ENCODE peak calls at places on chromosomes 3 and 15, in eight cellular contexts. A, W, Q, V, F, B, E and R are unnamed samples. For H3K36me3, the result is how much of the 10 kb centered on the place peaks cover.

GRCh38 chr3:177201707-177202397 is 4.6 kb upstream of the TBL1XR1 start:
- DNase-seq in Q (no peak), F (peak), E (no peak), B (no peak), V (no peak), A (no peak), W (no peak), R (no peak)

GRCh38 chr15:78203346-78204225 is 30.8 kb downstream of the ACSBG1 start:
- DNase-seq in V (peak), A (peak), F (no peak), B (no peak), E (no peak), Q (no peak), W (no peak), R (peak)

GRCh38 chr3:100159564-100160153 is 45.4 kb upstream of the FILIP1L start:
- DNase-seq in A (no peak), Q (no peak), V (no peak), E (no peak), B (no peak), F (peak), W (no peak), R (no peak)

GRCh38 chr15:96253137-96253747 is 77.3 kb upstream of the NR2F2 start:
- DNase-seq in V (no peak), E (no peak), B (no peak), A (no peak), F (no peak), W (no peak), Q (no peak), R (no peak)

GRCh38 chr15:35043380-35044095 is 41.6 kb downstream of the NANOGP8 start:
- DNase-seq in A (no peak), F (no peak), W (no peak), B (no peak), E (no peak), Q (no peak), V (no peak), R (no peak)

GRCh38 chr15:39946862-39947261 is 12.9 kb downstream of the EIF2AK4 start:
- DNase-seq in W (no peak), E (no peak), V (no peak), Q (no peak), A (no peak), B (no peak), F (peak), R (no peak)

GRCh38 chr3:107206945-107207344 is 170.3 kb upstream of the CCDC54 start:
- DNase-seq in A (peak), Q (no peak), B (no peak), V (no peak), W (no peak), E (no peak), F (no peak), R (no peak)

GRCh38 chr3:33260104-33260503 is 17.1 kb upstream of the FBXL2 start:
- DNase-seq in A (no peak), F (no peak), W (no peak), E (no peak), V (no peak), B (no peak), Q (no peak), R (no peak)

GRCh38 chr15:100766225-100767001 is 113.2 kb upstream of the ALDH1A3 start:
- DNase-seq in B (no peak), V (no peak), Q (no peak), E (peak), W (peak), A (no peak), F (no peak), R (no peak)

GRCh38 chr3:114538211-114538610 is 244.4 kb downstream of the TIGIT start:
- DNase-seq in Q (no peak), F (no peak), A (no peak), B (no peak), E (no peak), W (no peak), V (no peak), R (no peak)

GRCh38 chr3:102737353-102737752 is 302.5 kb downstream of the ZPLD1 start:
- DNase-seq in V (no peak), W (no peak), F (no peak), Q (no peak), A (no peak), E (no peak), B (no peak), R (no peak)

GRCh38 chr3:187616307-187616939 is 53.8 kb downstream of the SST start:
- DNase-seq in B (peak), V (peak), E (no peak), A (no peak), W (no peak), Q (no peak), F (peak), R (peak)

GRCh38 chr3:36993326-36994283 is at the start of gene MLH1:
- DNase-seq in W (peak), Q (peak), E (peak), F (peak), B (peak), A (peak), V (peak), R (peak)

GRCh38 chr3:13044496-13045244 is 28.6 kb downstream of the IQSEC1 start:
- DNase-seq in B (no peak), A (no peak), Q (no peak), V (no peak), F (no peak), W (no peak), E (peak), R (no peak)

GRCh38 chr15:31461911-31462480 is 135.4 kb downstream of the KLF13 start:
- DNase-seq in A (no peak), F (no peak), E (no peak), V (peak), W (no peak), B (no peak), Q (no peak), R (no peak)

GRCh38 chr3:186102687-186103086 is 6.2 kb downstream of the ETV5 start:
- DNase-seq in Q (no peak), V (no peak), W (no peak), F (peak), E (no peak), A (no peak), B (no peak), R (no peak)

GRCh38 chr15:80969316-80969715 is 20.3 kb downstream of the MESD start:
- DNase-seq in B (no peak), Q (no peak), A (no peak), E (no peak), F (no peak), V (no peak), W (no peak), R (no peak)

GRCh38 chr15:35293353-35294130 is 208.4 kb upstream of the NANOGP8 start:
- DNase-seq in F (peak), E (no peak), V (no peak), Q (no peak), B (peak), W (no peak), A (no peak), R (peak)

GRCh38 chr3:156648086-156648485 is 26.3 kb upstream of the TIPARP start:
- DNase-seq in W (no peak), Q (no peak), B (no peak), E (no peak), A (no peak), F (peak), V (no peak), R (no peak)

GRCh38 chr3:40992023-40992422 is 207.3 kb upstream of the CTNNB1 start:
- DNase-seq in V (no peak), A (no peak), E (no peak), Q (no peak), W (no peak), F (no peak), B (no peak), R (no peak)

GRCh38 chr3:45313743-45314403 is 74.5 kb upstream of the LARS2 start:
- DNase-seq in W (no peak), F (no peak), B (no peak), Q (no peak), V (no peak), E (no peak), A (no peak), R (no peak)

GRCh38 chr3:52400275-52400793 is 44.6 kb downstream of the SEMA3G start:
- DNase-seq in Q (no peak), V (peak), A (peak), B (no peak), E (peak), F (no peak), W (peak), R (no peak)

GRCh38 chr3:18841422-18842343 is 306.6 kb upstream of the KCNH8 start:
- DNase-seq in V (no peak), W (no peak), B (no peak), Q (no peak), E (no peak), F (no peak), A (no peak), R (no peak)

GRCh38 chr3:11591401-11592266 is 52.1 kb downstream of the VGLL4 start:
- DNase-seq in F (peak), Q (no peak), B (no peak), V (peak), W (peak), E (no peak), A (peak), R (peak)

GRCh38 chr15:71109130-71109529 is 6.1 kb upstream of the THSD4 start:
- DNase-seq in W (no peak), F (peak), A (no peak), Q (no peak), B (no peak), E (no peak), V (no peak), R (no peak)

GRCh38 chr15:82810061-82810862 is 834 bp downstream of the WHAMM start:
- DNase-seq in V (peak), A (peak), E (peak), Q (no peak), F (peak), B (no peak), W (peak), R (peak)

GRCh38 chr3:140863481-140864084 is 78.1 kb upstream of the SLC25A36 start:
- DNase-seq in Q (no peak), F (peak), A (no peak), E (no peak), B (peak), W (peak), V (peak), R (peak)

GRCh38 chr3:37491343-37491742 is 317.0 kb upstream of the LRRFIP2 start:
- DNase-seq in E (no peak), V (no peak), W (no peak), A (peak), F (no peak), Q (no peak), B (no peak), R (no peak)

GRCh38 chr3:46987485-46988401 is 8.3 kb downstream of the NBEAL2 start:
- DNase-seq in F (no peak), Q (no peak), E (peak), W (no peak), A (peak), B (peak), V (peak), R (no peak)

GRCh38 chr15:90165157-90165556 is 36.0 kb upstream of the SEMA4B start:
- DNase-seq in Q (no peak), V (no peak), W (no peak), F (no peak), E (no peak), A (no peak), B (no peak), R (no peak)

GRCh38 chr3:114221165-114221880 is 16.1 kb downstream of the ZNF80 start:
- DNase-seq in W (no peak), Q (no peak), E (no peak), F (no peak), B (no peak), A (no peak), V (no peak), R (no peak)

GRCh38 chr15:55917881-55918296 is 75.5 kb downstream of the NEDD4 start:
- DNase-seq in B (peak), Q (no peak), A (no peak), E (no peak), V (peak), F (peak), W (no peak), R (no peak)

DNA sequence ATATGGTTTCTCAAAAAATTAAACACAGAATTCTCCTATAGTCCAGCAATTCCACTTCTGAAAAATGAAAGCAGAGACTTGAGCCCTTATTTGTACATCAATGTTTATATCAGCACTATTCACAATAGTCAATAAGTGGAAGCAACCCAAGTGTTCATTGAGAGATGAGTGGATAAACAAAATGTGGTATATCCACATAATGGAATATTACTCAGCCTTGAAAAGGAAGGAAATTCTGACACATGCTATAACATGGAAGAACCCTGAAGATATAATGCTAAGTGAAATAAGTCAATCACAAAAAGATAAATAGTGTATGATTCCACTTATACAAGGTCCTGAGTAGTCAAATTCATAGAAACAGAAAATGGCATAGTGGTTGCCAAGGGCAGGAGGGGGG is 76.6 kb downstream of the MTHFS start:
- DNase-seq in B (no peak), E (no peak), W (no peak), F (no peak), Q (no peak), V (no peak), A (no peak), R (no peak)
- H3K36me3 ChIP-seq in B (under half), E (under half), W (under half), F (under half), Q (under half), V (under half), A (under half), R (under half)

DNA sequence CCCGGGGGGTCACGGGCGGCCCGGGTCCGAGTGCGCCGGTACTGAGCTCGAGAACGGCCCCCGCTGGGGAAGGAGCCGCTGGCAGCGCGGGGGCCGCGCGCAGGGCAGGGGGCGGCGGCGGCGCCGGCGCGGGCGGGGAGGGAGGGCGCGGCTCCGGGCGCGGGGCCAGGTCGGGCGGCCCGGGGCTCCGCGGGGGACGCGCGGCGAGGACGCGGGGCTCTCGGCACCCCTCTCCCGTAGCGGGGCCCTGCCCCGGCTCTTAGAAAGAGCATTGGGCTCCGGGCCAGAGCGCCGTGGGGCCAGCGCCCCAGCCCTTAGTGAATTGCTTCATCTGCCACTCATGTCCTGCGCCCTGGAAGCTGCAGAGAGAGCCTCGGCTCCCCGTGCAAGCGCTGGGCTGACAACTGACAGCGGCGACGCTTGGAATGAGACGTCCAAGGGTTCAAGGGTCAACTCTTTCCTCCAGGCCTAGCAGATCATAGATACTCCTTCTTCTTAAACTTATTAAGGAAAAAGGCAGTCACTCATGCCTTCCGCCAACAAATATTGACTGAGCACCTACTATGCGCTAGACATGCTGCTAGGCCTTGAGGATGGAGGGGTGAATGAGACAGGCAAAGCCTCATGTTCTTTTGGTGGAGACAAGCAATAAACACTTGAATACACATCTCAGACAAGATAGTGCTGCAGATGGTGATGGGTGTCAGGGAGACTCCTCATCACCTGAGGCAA is 140.8 kb downstream of the SMAD6 start:
- DNase-seq in Q (peak), V (peak), E (peak), B (peak), A (peak), F (peak), W (peak), R (peak)
- H3K4me3 ChIP-seq in Q (peak), V (peak), E (peak), B (peak), A (peak), F (peak), W (peak), R (peak)

GRCh38 chr15:23647421-23648375 is at the start of gene MAGEL2:
- DNase-seq in V (no peak), B (no peak), F (no peak), A (no peak), W (no peak), Q (no peak), E (no peak), R (peak)
- TF ChIP-seq POLR2A in V (no peak), B (no peak), F (no peak), A (no peak), W (no peak), Q (no peak), E (no peak), R (no peak)

GRCh38 chr3:123618768-123619484 is 34.1 kb upstream of the HACD2 start:
- DNase-seq in B (no peak), W (peak), V (peak), E (no peak), A (peak), Q (peak), F (peak), R (peak)
- H3K36me3 ChIP-seq in B (under half), W (under half), V (under half), E (under half), A (under half), Q (under half), F (half or more), R (under half)

GRCh38 chr15:73928241-73928579 is 1.9 kb downstream of the LOXL1 start:
- DNase-seq in W (no peak), E (peak), A (peak), V (no peak), F (no peak), Q (no peak), B (no peak), R (no peak)
- H3K4me3 ChIP-seq in W (peak), E (no peak), A (peak), V (peak), F (peak), Q (peak), B (no peak), R (no peak)

DNA sequence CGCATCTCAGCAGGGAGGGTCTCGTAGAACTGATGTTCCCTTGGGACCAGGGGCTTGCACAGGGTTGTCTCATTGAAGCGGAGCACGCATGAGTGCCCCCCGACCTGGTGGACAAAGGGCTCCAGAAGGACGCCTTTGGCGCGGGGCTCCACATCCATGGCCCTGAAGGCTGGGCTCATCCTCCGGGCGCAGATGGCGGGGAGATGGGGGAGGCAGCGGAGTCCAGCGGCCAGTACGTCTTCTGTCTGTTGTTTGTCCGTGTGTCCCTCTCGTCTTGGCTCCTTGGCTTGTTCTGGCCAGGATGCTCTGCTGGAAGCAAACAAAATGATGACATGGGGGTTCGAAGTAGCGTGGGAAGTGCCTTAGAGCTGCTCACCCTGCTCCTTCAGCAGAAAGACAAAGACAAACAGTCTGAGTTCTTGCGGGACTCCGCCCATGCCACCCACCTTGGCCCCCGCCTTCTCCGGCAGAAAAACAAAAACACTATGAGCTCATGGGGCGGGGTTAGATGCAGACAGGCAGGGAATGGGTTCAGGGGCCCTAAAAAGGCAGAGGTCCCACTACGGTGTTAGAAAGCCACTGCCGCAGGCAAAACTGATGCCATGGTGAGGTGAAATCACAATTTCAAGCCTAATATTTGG is 9.5 kb upstream of the NCKIPSD start:
- DNase-seq in A (peak), W (peak), V (peak), F (peak), Q (peak), E (peak), B (peak), R (peak)
- TF ChIP-seq POLR2A in A (no peak), W (peak), V (no peak), F (no peak), Q (no peak), E (no peak), B (no peak), R (no peak)